ENCODE peak calls at places on chromosome 18, in four cellular contexts. I is GM23248, H is astrocyte, J is body of pancreas. Y is an unnamed sample.

GRCh38 chr18:75223687-75224347 is 13.2 kb downstream of the TSHZ1 start:
- DNase-seq in I (no peak), H (peak), J (no peak), Y (no peak)

GRCh38 chr18:21900594-21901352 is 160.2 kb downstream of the MIB1 start:
- DNase-seq in I (no peak), H (no peak), J (no peak), Y (no peak)

GRCh38 chr18:23627325-23627724 is 35.4 kb downstream of the ANKRD29 start:
- DNase-seq in H (peak), I (peak), J (no peak), Y (no peak)

GRCh38 chr18:45415614-45416013 is 199.7 kb upstream of the SLC14A2 start:
- DNase-seq in I (no peak), J (no peak), H (no peak), Y (no peak)

GRCh38 chr18:52392160-52392559 is 52.2 kb downstream of the DCC start:
- DNase-seq in I (no peak), J (no peak), H (no peak), Y (no peak)

GRCh38 chr18:34821669-34822210 is 111.6 kb downstream of the DTNA start:
- DNase-seq in J (no peak), H (no peak), I (no peak), Y (no peak)

GRCh38 chr18:70221156-70221910 is 15.8 kb upstream of the RTTN start:
- DNase-seq in H (no peak), J (no peak), I (no peak), Y (no peak)

GRCh38 chr18:1047406-1047805 is 142.7 kb downstream of the ADCYAP1 start:
- DNase-seq in I (peak), J (no peak), H (peak), Y (no peak)

GRCh38 chr18:49094979-49095632 is 144.3 kb upstream of the SMAD7 start:
- DNase-seq in I (peak), H (peak), J (no peak), Y (no peak)

GRCh38 chr18:49691177-49691608 is 122.1 kb downstream of the ACAA2 start:
- DNase-seq in I (peak), H (peak), J (no peak), Y (no peak)

GRCh38 chr18:74567805-74568204 is 29.9 kb upstream of the ZNF407 start:
- DNase-seq in I (no peak), H (no peak), J (no peak), Y (no peak)

GRCh38 chr18:44682181-44682870 is 1.6 kb downstream of the SETBP1 start:
- DNase-seq in I (no peak), H (no peak), J (peak), Y (no peak)

GRCh38 chr18:68713791-68714190 is 1.1 kb downstream of the TMX3 start:
- DNase-seq in H (no peak), J (no peak), I (peak), Y (no peak)

GRCh38 chr18:35756506-35757117 is 175.1 kb downstream of the GALNT1 start:
- DNase-seq in I (peak), J (peak), H (peak), Y (peak)

GRCh38 chr18:75854174-75854573 is 426.7 kb upstream of the SMIM21 start:
- DNase-seq in J (no peak), I (no peak), H (no peak), Y (no peak)

GRCh38 chr18:21997207-21998143 is 171.9 kb upstream of the GATA6 start:
- DNase-seq in J (peak), H (peak), I (peak), Y (no peak)

GRCh38 chr18:7824970-7825369 is 257.9 kb downstream of the PTPRM start:
- DNase-seq in J (peak), I (no peak), H (no peak), Y (no peak)

DNA sequence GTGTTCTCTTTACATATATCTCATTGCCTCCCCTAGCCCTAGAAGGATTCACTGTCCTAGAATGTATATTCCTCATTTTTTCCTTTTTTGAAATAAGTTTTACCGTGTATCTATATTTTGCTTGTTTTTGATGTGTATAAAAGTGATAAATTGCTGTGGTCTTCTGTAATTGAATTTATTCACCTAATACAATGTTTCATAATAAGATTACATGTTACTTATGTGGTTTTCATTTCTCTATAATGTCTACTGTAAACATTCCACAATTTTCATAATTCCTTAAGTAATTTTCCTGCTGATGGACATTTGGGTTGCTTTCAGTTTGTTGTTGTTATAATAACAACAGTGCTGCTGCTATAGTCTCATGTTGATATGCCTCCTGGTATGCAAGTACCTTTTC is 118.2 kb downstream of the PHLPP1 start:
- DNase-seq in I (no peak), J (no peak), H (no peak), Y (no peak)
- H3K27ac ChIP-seq in I (no peak), J (no peak), H (no peak), Y (no peak)

DNA sequence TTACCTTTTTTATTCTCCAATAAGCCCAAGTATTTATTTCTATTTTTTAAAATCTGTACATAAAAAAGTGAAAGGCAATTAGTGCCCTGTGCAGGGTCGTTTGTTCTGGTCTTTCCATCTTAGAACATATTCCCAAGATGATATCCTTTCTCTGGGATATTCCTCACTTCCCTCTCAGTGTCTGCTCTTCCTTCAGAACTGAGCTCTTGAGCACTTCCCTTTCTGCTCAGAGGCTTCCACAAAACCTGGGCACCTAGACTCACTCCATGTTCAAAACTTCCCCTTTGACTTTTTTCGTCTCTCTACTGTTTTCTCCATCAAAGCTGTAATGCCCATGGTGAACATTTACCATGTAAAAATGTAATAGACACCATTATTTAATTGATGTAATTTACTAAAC is 296.5 kb upstream of the TCF4 start:
- DNase-seq in I (no peak), H (no peak), J (no peak), Y (no peak)
- H3K27ac ChIP-seq in I (no peak), H (no peak), J (no peak), Y (no peak)

DNA sequence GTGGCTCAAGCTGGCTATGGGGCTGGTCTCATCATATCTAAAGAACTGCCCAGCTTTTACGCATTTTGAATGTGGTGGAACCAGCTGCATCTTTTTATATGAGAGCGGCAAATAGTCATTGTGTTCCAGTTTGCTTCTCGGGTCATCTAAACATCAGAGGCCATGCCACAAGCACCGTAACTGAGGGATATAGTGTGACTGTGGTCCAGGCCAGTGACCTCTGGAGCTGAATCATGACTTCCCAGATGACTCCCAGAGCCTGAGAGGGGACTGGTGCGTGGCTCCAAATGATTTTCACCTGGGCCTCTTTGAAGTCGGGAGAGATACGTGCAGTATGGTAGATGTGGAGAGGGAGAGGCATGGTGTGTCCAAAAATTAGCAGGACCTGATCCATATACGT is 271.0 kb downstream of the NEDD4L start:
- DNase-seq in H (peak), J (no peak), I (no peak), Y (no peak)
- H3K27ac ChIP-seq in H (peak), J (peak), I (peak), Y (peak)

DNA sequence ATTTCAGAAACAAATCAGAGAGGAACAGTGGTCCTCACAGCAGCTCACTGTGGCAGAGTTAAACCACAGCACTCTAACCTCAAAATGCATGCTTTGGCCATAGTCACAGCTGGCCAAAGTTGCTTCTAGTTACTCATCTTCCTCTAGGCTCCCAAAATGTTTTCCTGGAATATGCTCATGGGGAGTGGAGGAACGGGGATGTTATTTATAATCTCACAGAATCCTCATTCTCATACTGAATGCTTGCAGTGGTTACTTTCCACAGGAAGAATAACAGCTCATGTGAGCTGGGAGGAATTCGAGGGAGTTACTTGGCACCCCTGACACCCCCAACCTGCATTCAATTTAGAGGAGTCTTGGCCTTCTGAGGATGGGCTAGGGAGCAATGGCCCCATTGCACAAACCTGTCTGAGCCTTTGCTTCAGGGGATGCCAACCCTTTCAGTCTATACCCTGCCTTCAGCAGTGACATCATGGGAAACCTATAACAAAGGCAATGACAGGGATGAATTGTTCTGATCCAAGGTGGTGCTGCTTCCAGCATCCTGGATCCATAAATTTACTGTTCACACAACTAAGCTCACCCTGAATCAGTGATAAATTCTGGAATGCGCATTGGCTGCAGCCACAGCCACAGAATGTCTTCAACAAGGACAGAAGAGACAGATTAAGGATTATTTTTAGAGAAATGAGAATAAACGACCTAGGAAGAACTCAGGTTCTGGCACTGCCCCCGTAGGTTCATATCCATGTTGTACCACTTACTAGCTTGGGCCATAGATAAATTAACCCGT is 22.5 kb upstream of the CCBE1 start:
- DNase-seq in I (peak), H (peak), J (no peak), Y (no peak)
- H3K27ac ChIP-seq in I (peak), H (peak), J (no peak), Y (no peak)

DNA sequence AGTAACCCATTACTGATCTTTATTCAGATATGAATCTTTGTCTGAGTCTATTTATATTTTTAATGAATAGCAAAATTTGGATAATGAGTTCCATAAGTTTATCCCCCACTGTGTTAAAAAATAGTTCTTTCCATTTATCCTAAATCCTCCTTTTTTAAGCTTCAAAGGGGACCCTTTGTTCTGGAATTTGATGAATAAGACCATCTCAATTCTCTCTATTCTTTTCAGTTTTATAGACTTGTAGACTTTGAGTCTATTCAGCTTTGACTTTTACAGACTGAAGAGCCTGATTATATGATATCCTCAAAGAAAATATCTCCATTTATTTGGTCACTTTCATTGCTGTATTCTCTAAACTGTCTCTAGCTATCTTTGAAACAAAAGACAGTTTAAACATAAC is 2146.1 kb upstream of the CELF4 start:
- DNase-seq in H (no peak), J (no peak), I (no peak), Y (no peak)
- H3K27ac ChIP-seq in H (no peak), J (no peak), I (no peak), Y (no peak)

Y was measured in esophagus muscularis mucosa.